ENCODE peak calls at places on chromosomes 13 and 19, in nine cellular contexts. U is T follicular helper cell; A is activated naive CD8-positive, alpha-beta T cell treated with anti-CD3 and anti-CD28 coated beads for 36 hours; H is AG04449; W is GM20000; P is heart left ventricle; X is C1 segment of cervical spinal cord; Q is NCI-H1930; Z is NCI-H226. M is an unnamed sample.
A peak's percentile ranks its signal among the peaks of the same experiment; 100 is the strongest.

GRCh38 chr19:27972291-27973040 is 1240.5 kb downstream of the UQCRFS1 start:
- DNase-seq in U (no peak), A (no peak), H (no peak), W (no peak), P (no peak), X (no peak), Q (no peak), Z (peak; percentile 65), M (no peak)

GRCh38 chr13:107518780-107519179 is 696.6 kb downstream of the LIG4 start:
- DNase-seq in U (no peak), A (no peak), H (no peak), W (no peak), P (no peak), X (no peak), Q (no peak), Z (peak; percentile 47), M (no peak)

GRCh38 chr13:22050951-22051563 is 380.2 kb downstream of the FGF9 start:
- DNase-seq in U (no peak), A (no peak), H (no peak), W (no peak), P (no peak), X (no peak), Q (no peak), Z (no peak), M (no peak)

GRCh38 chr13:113466321-113466836 is 13.1 kb upstream of the ADPRHL1 start:
- DNase-seq in U (no peak), A (no peak), H (no peak), W (no peak), P (no peak), X (no peak), Q (no peak), Z (no peak), M (no peak)

GRCh38 chr13:93227906-93228801 is 1.5 kb downstream of the GPC6 start:
- DNase-seq in U (no peak), A (no peak), H (no peak), W (no peak), P (peak; percentile 40), X (no peak), Q (peak; percentile 51), Z (peak; percentile 77), M (peak; percentile 69)

GRCh38 chr19:3538965-3539742 is at the start of gene TEKTIP1:
- DNase-seq in U (no peak), A (no peak), H (no peak), W (no peak), P (peak; percentile 25), X (no peak), Q (peak; percentile 7), Z (no peak), M (no peak)

GRCh38 chr13:97967948-97968347 is 14.5 kb downstream of the IPO5 start:
- DNase-seq in U (no peak), A (no peak), H (no peak), W (no peak), P (no peak), X (no peak), Q (no peak), Z (peak; percentile 32), M (no peak)

GRCh38 chr13:112760440-112760839 is 70.6 kb downstream of the ATP11A start:
- DNase-seq in U (no peak), A (no peak), H (no peak), W (no peak), P (no peak), X (no peak), Q (no peak), Z (no peak), M (no peak)

GRCh38 chr19:30228726-30229523 is 143.3 kb upstream of the ZNF536 start:
- DNase-seq in U (no peak), A (no peak), H (no peak), W (no peak), P (no peak), X (no peak), Q (no peak), Z (no peak), M (peak; percentile 31)

M was measured in Ammon's horn.